ENCODE peak calls at places on chromosomes 11 and 22, in ten cellular contexts. U is dorsolateral prefrontal cortex; W is lower leg skin; A is pancreas; H is HCT116; E is BJ; C is mammary epithelial cell; B is chondrocyte; T is Calu3; G is CD4-positive, alpha-beta T cell. Q is an unnamed sample.

GRCh38 chr11:35151896-35152295 is 12.9 kb downstream of the CD44 start:
- DNase-seq in U (no peak), W (no peak), A (no peak), H (no peak), E (no peak), C (no peak), B (no peak), T (no peak), G (no peak), Q (no peak)

GRCh38 chr22:30216710-30217109 is 29.8 kb downstream of the LIF start:
- DNase-seq in U (no peak), W (no peak), A (no peak), H (no peak), E (no peak), C (no peak), B (no peak), T (no peak), G (no peak), Q (no peak)

GRCh38 chr11:67468835-67469811 is at the start of gene TMEM134:
- DNase-seq in U (peak), W (peak), A (peak), H (peak), E (no peak), C (peak), B (peak), T (peak), G (peak), Q (peak)

GRCh38 chr22:48491451-48491941 is 1336.2 kb downstream of the BRD1 start:
- DNase-seq in U (no peak), W (peak), A (no peak), H (no peak), E (no peak), C (no peak), B (no peak), T (no peak), G (no peak), Q (no peak)

GRCh38 chr11:114262681-114263509 is 33.3 kb upstream of the NNMT start:
- DNase-seq in U (no peak), W (no peak), A (peak), H (peak), E (no peak), C (peak), B (no peak), T (peak), G (no peak), Q (peak)

GRCh38 chr11:120773501-120774031 is 250.3 kb upstream of the TBCEL start:
- DNase-seq in U (no peak), W (peak), A (no peak), H (no peak), E (no peak), C (no peak), B (no peak), T (no peak), G (no peak), Q (peak)

GRCh38 chr11:119468511-119468910 is 45.5 kb upstream of the THY1 start:
- DNase-seq in U (no peak), W (peak), A (no peak), H (no peak), E (no peak), C (no peak), B (no peak), T (no peak), G (no peak), Q (no peak)

GRCh38 chr11:119584193-119585037 is 144.6 kb downstream of the NECTIN1 start:
- DNase-seq in U (peak), W (peak), A (peak), H (no peak), E (no peak), C (peak), B (peak), T (peak), G (no peak), Q (peak)

GRCh38 chr11:125995313-125995712 is 49.5 kb downstream of the VSIG10L2 start:
- DNase-seq in U (peak), W (no peak), A (no peak), H (no peak), E (no peak), C (no peak), B (no peak), T (no peak), G (no peak), Q (no peak)

DNA sequence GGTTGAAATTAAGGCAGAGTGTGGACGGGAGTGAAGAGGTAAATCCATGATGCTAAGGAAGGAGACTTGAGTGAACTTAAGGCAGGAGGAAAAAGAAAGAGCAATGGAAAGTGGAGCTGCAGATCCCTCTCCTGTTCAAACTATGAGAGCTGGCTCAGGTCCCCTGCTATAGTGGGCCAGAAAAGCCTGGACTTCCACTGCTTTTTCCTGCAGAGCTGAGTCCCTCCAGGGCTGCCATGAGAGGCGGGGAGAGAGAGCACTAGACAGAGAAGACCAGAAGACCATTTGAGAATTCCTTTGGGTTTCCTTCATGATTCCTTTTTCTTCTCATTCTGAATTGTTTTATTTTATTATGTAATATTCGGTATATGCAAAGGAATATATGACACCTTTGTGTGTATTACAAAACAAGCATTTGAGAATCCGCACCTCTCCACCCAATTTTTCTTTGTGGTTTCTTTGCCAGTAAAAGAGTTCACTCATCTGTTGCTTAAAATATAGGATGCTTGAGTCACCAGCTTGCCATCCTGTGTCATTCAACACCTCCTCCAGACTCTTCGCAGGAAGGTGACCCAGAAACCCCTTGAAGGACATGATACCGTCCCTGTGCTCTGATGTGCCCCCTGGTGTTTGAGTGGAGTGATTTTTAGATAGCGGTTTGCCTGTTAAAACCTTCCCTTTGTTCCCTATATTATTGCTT is 24.4 kb downstream of the SREBF2 start:
- DNase-seq in U (peak), W (no peak), A (no peak), H (peak), E (no peak), C (peak), B (no peak), T (peak), G (peak), Q (peak)
- TF ChIP-seq CTCF in U (peak), W (no peak), A (peak), H (peak), E (peak), C (peak), B (peak), T (peak), G (peak), Q (peak)

DNA sequence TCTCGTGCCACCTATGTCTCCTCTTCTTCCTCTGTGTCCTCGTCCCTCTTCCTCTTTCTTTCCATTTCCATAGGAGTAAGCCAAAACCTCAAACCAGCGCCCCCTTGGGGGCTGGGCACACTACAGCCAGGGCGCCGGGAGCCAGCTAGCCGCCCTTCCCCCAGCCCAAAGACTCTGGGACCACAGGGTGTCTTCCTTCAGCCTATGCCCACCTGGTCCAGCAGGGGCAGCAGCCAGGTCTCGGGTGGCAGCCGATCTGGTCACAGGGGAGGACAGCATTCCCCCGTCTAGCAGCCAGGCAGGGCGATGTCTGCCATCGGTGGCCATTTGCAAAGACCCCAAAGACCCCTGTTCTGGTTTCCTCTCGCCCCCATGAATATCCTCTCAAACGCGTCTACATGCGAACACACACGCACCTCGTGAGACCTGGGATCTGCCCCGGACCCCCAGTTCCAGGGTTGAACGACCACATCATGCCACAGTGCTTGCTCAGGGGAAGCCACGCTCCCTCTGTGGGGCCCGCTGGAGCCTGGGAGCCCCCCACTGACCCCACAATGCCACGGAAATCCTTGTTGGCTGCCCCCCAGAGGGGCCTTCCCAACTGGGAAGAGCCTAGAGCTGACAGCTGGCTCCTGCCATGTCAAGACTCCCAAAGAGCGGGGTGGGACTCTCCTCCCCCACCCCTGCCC is 546.0 kb upstream of the CCDC179 start:
- DNase-seq in U (no peak), W (no peak), A (peak), H (no peak), E (no peak), C (no peak), B (no peak), T (no peak), G (no peak), Q (no peak)
- TF ChIP-seq CTCF in U (no peak), W (no peak), A (no peak), H (no peak), E (no peak), C (no peak), B (no peak), T (no peak), G (no peak), Q (no peak)

DNA sequence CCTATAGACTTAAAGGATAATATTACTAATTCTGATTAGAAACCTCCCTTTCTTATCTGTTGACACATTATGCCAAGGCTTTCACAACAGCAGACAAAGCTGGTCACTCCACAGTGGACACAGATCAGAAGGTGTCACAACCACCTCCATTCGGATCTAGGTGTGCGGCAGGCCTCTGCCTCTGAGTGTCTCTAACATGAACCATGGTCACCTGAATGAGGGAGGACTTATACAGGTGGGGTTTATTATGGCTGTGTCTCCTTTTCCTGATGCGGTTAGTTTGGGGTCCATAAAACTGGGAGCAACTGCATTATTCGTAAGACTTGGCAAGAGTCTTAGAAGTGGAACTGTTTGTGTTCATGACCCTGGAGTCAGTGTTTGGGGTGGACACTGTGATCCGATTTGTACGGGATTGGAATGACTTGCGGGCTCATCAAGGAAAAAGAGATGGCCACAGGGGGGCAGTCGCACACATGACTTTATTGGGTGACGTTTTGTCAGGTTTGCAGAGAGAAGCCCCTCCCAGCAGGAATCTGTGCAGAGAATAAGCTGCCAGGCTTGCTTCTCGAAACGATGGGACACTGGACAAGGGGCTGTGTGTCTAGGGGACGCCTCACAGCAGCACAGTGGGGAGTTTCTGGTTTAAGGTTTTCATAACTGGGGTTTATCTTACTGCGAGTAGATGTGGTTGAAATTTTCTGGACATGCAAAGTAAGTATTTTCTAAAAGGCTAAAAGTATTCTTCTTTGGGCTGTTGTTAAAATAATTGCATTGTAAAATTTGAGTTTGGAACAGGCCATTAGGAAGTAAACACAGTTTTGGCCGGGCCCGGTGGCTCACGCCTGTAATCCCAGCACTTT is 90.6 kb downstream of the GAB4 start:
- DNase-seq in U (peak), W (peak), A (peak), H (peak), E (no peak), C (peak), B (no peak), T (peak), G (peak), Q (peak)
- TF ChIP-seq CTCF in U (peak), W (no peak), A (peak), H (peak), E (peak), C (peak), B (peak), T (peak), G (peak), Q (peak)

GRCh38 chr11:93741094-93741881 is at the start of the genes C11orf54 and TAF1D:
- DNase-seq in U (peak), W (peak), A (peak), H (peak), E (peak), C (peak), B (peak), T (peak), G (peak), Q (peak)
- TF ChIP-seq CTCF in U (peak), W (no peak), A (no peak), H (no peak), E (peak), C (no peak), B (no peak), T (no peak), G (no peak), Q (no peak)